ENCODE peak calls at places on chromosomes 12 and 14, in four cellular contexts. K is mucosa of descending colon, I is left ventricle myocardium inferior, P is right cardiac atrium. B is an unnamed sample.

GRCh38 chr14:24365600-24366374 is 2.2 kb upstream of the NFATC4 start:
- DNase-seq in I (peak; percentile 86), K (peak; percentile 88), P (peak; percentile 94), B (peak; percentile 84)

GRCh38 chr12:87813476-87814234 is 215.5 kb downstream of the C12orf50 start:
- DNase-seq in P (no peak), I (no peak), K (no peak), B (no peak)

GRCh38 chr12:68536885-68537284 is 73.8 kb upstream of the RAP1B start:
- DNase-seq in K (no peak), P (no peak), I (no peak), B (no peak)

GRCh38 chr14:20801726-20802125 is 918 bp downstream of the RNASE1 start:
- DNase-seq in P (peak; percentile 74), I (peak; percentile 38), K (no peak), B (no peak)

GRCh38 chr12:53552346-53553327 is 45.4 kb upstream of the NPFF start:
- DNase-seq in I (no peak), P (no peak), K (no peak), B (no peak)

GRCh38 chr12:89960011-89960507 is 251.4 kb upstream of the ATP2B1 start:
- DNase-seq in P (no peak), I (no peak), K (no peak), B (no peak)

GRCh38 chr14:69475194-69475818 is 9.2 kb upstream of the PLEKHD1 start:
- DNase-seq in I (no peak), K (no peak), P (no peak), B (no peak)

GRCh38 chr12:119222222-119222951 is 43.7 kb downstream of the HSPB8 start:
- DNase-seq in P (no peak), I (no peak), K (no peak), B (no peak)

GRCh38 chr12:114836609-114837008 is 152.6 kb upstream of the TBX3 start:
- DNase-seq in P (no peak), K (no peak), I (no peak), B (no peak)

GRCh38 chr12:82942963-82943362 is 256.3 kb downstream of the TMTC2 start:
- DNase-seq in K (no peak), P (no peak), I (no peak), B (no peak)

GRCh38 chr12:32302218-32302826 is 97.0 kb upstream of the FGD4 start:
- DNase-seq in I (no peak), K (no peak), P (no peak), B (no peak)

GRCh38 chr12:133129368-133130037 is 571 bp downstream of the ZNF891 start:
- DNase-seq in I (no peak), K (no peak), P (no peak), B (no peak)

GRCh38 chr12:133130038-133130807 is at the start of the genes ZNF10 and ZNF891:
- DNase-seq in K (peak; percentile 97), I (peak; percentile 97), P (peak; percentile 99), B (peak; percentile 96)

GRCh38 chr12:133120385-133121191 is 9.5 kb downstream of the ZNF891 start:
- DNase-seq in I (no peak), P (no peak), K (no peak), B (no peak)

GRCh38 chr12:133124674-133125073 is 5.4 kb downstream of the ZNF891 start:
- DNase-seq in P (no peak), I (no peak), K (no peak), B (no peak)
- H3K9me3 ChIP-seq in P (peaks cover 21% of the 10 kb centered on the region), I (peaks cover 93% of the 10 kb centered on the region), K (peaks cover 96% of the 10 kb centered on the region), B (peaks cover 96% of the 10 kb centered on the region)

DNA sequence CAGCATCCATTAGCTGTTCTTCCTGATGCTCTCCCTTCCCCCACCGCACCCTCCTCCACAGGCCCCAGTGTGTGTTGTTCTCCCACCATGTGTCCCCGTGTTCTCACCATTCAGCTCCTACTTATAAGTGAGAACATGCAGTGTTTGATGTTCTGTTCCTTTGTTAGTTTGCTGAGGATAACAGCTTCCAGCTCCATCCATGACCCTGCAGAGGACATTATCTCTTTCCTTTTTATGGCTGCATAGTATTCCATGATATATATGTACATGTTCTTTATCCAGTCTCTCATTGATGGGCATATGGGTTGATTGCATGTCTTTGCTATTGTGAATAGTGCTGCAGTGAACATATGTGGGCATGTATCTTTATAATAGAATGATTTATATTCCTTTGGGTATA is 9.0 kb downstream of the ATF1 start:
- DNase-seq in K (no peak), I (no peak), P (no peak), B (no peak)
- H3K9me3 ChIP-seq in K (no peaks in the 10 kb centered on the region), I (no peaks in the 10 kb centered on the region), P (no peaks in the 10 kb centered on the region), B (no peaks in the 10 kb centered on the region)

GRCh38 chr12:94362653-94363052 is 97.0 kb downstream of the CEP83 start:
- DNase-seq in I (no peak), K (no peak), P (no peak), B (no peak)
- H3K9me3 ChIP-seq in I (peaks cover 19% of the 10 kb centered on the region), K (peaks cover 17% of the 10 kb centered on the region), P (no peaks in the 10 kb centered on the region), B (peaks cover 18% of the 10 kb centered on the region)

GRCh38 chr14:98501836-98502235 is 770.2 kb downstream of the BCL11B start:
- DNase-seq in I (no peak), P (no peak), K (no peak), B (no peak)

GRCh38 chr14:98498019-98498885 is 773.7 kb downstream of the BCL11B start:
- DNase-seq in K (no peak), I (no peak), P (no peak), B (no peak)

GRCh38 chr14:98503086-98503815 is 768.7 kb downstream of the BCL11B start:
- DNase-seq in P (no peak), K (no peak), I (no peak), B (no peak)

GRCh38 chr14:98507269-98507668 is 764.7 kb downstream of the BCL11B start:
- DNase-seq in K (no peak), I (no peak), P (no peak), B (no peak)

DNA sequence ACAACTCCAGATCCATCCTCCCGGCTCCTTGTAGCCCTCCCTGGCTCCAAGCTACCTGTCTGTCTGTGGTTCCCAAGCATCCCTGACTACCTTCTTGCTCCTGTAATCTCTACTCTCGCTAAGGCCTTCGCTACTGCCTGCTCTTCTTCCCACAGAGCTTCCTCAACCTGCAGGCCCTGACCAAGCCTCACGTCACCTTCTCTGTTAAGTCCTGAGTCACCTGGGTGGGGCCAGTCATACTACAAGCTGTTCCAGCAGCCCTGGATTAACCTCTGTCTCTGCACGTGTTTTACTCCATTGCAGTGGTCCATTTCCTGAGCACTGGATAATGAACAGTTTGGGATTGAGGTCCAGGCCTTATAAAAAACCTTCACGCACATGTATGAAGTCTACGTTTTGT is 770.7 kb downstream of the BCL11B start:
- DNase-seq in I (no peak), P (no peak), K (no peak), B (no peak)
- H3K9me3 ChIP-seq in I (no peaks in the 10 kb centered on the region), P (no peaks in the 10 kb centered on the region), K (no peaks in the 10 kb centered on the region), B (no peaks in the 10 kb centered on the region)

DNA sequence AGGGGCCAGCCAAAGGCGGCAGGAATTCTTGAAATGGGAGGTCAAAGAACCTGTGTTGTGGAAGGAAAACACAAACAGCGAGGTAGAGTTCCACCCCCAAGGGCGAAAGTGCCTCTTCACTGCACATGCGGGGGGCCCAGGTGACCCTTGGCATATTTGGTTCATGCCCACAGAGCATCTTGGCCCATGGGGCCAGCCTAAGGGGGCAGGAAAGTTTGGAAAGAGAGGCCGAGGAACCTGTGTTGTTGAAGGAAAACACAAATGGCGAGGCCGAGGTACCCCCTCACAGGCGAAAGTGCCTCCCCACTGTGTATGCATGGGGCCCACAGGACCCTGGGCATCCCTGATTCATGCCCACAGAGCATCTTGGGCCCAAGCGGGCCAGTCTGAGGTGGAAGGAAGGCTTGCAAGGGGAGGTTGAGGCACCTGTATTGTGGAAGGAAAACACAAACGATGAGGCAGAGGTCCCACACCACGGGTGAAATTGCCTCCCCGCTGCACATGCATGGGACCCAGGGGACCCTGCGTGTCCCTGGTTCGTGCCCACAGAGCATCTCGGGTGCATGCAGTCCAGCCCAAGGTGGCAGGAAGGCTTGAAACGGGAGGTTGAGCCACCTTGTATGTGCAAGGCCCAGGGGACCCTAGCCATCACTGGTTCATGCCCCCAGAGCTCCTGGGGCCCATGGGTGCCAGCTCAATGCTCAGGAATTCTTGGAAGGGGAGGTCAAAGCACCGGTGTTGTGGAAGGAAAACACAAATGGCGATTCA is 384.1 kb downstream of the ALG10 start:
- DNase-seq in P (peak; percentile 21), K (peak; percentile 21), I (peak; percentile 3), B (peak; percentile 23)
- H3K9me3 ChIP-seq in P (no peaks in the 10 kb centered on the region), K (peaks cover 100% of the 10 kb centered on the region), I (peaks cover 99% of the 10 kb centered on the region), B (peaks cover 24% of the 10 kb centered on the region)

GRCh38 chr14:55532645-55533309 is 47.2 kb upstream of the KTN1 start:
- DNase-seq in I (no peak), K (no peak), P (no peak), B (no peak)
- H3K9me3 ChIP-seq in I (peaks cover 23% of the 10 kb centered on the region), K (no peaks in the 10 kb centered on the region), P (no peaks in the 10 kb centered on the region), B (peaks cover 11% of the 10 kb centered on the region)

DNA sequence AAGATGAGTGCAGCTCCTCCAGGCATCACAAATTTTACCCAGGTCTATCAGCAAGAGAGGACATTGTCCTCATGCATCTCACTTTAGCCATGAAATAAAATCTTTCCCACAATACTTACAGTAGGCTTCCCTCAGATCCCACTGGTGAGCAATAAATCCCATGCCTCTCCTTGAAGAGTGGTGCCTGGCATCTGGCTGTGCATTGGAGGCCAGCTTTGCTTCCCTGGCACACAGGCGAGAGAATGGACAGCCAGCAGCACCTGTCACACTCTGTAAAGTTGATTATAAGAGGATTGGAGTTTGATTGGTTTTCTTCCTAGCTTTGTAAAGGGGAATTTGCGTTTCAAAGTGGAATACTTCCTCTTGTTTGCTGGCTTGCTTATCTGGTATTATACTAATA is 1153.9 kb downstream of the AACS start:
- DNase-seq in P (no peak), K (no peak), I (no peak), B (no peak)
- H3K9me3 ChIP-seq in P (no peaks in the 10 kb centered on the region), K (peaks cover 26% of the 10 kb centered on the region), I (no peaks in the 10 kb centered on the region), B (no peaks in the 10 kb centered on the region)